ENCODE peak calls at places on chromosomes 5 and 9, in ten cellular contexts. J, M, R, I, P, Q, L, B, S and D are unnamed samples.

GRCh38 chr5:142310803-142311202 is 14.0 kb downstream of the SPRY4 start:
- DNase-seq in B (no peak), P (no peak), L (no peak), M (no peak), I (no peak), Q (no peak), J (no peak), S (no peak), R (no peak), D (no peak)

GRCh38 chr9:9670454-9670853 is 942.3 kb downstream of the PTPRD start:
- DNase-seq in P (no peak), R (no peak), L (no peak), J (no peak), M (no peak), B (no peak), S (no peak), Q (no peak), I (no peak), D (no peak)

GRCh38 chr5:52457808-52458207 is 329.9 kb upstream of the ITGA1 start:
- DNase-seq in R (no peak), J (no peak), I (no peak), S (no peak), P (no peak), Q (no peak), M (no peak), L (no peak), B (no peak), D (no peak)

GRCh38 chr5:127562252-127562651 is 44.8 kb downstream of the PRRC1 start:
- DNase-seq in I (peak), B (no peak), Q (no peak), M (no peak), R (peak), L (no peak), S (peak), J (peak), P (no peak), D (no peak)

GRCh38 chr5:112070022-112070421 is 313.0 kb upstream of the NREP start:
- DNase-seq in J (no peak), P (no peak), Q (no peak), M (no peak), I (no peak), B (no peak), S (no peak), R (no peak), L (no peak), D (no peak)

GRCh38 chr5:179791881-179792611 is 1.7 kb upstream of the LTC4S start:
- DNase-seq in I (no peak), M (no peak), L (no peak), J (no peak), S (no peak), P (no peak), B (no peak), R (no peak), Q (no peak), D (peak)

GRCh38 chr9:116585896-116586295 is 101.2 kb upstream of the TRIM32 start:
- DNase-seq in Q (no peak), S (no peak), R (no peak), B (no peak), M (peak), L (no peak), J (no peak), I (no peak), P (no peak), D (no peak)

GRCh38 chr5:172849636-172850453 is 15.8 kb downstream of the ERGIC1 start:
- DNase-seq in S (peak), Q (no peak), R (no peak), L (no peak), J (no peak), M (no peak), P (no peak), B (no peak), I (no peak), D (no peak)

GRCh38 chr9:5586391-5586802 is 42.5 kb upstream of the RIC1 start:
- DNase-seq in S (peak), R (no peak), J (no peak), M (peak), I (no peak), L (peak), B (no peak), Q (peak), P (peak), D (no peak)

GRCh38 chr9:130858734-130859705 is 24.0 kb downstream of the ABL1 start:
- DNase-seq in L (no peak), M (no peak), J (no peak), I (no peak), Q (no peak), P (no peak), B (no peak), S (peak), R (no peak), D (no peak)

GRCh38 chr5:88819332-88819999 is 63.5 kb downstream of the MEF2C start:
- DNase-seq in L (no peak), B (no peak), Q (no peak), P (no peak), I (no peak), S (no peak), R (no peak), M (no peak), J (no peak), D (no peak)

GRCh38 chr9:133584559-133585476 is 24.4 kb downstream of the FAM163B start:
- DNase-seq in P (no peak), J (no peak), L (no peak), Q (no peak), S (peak), B (no peak), R (no peak), I (no peak), M (no peak), D (peak)

GRCh38 chr9:26637101-26637500 is 255.5 kb downstream of the CAAP1 start:
- DNase-seq in I (no peak), L (no peak), S (no peak), R (no peak), M (no peak), J (peak), B (no peak), Q (no peak), P (no peak), D (no peak)

GRCh38 chr5:139749242-139749641 is 46.4 kb upstream of the PSD2 start:
- DNase-seq in R (peak), B (no peak), Q (no peak), J (no peak), S (peak), P (no peak), I (no peak), M (no peak), L (no peak), D (no peak)

GRCh38 chr5:135481908-135482307 is 29.8 kb upstream of the TIFAB start:
- DNase-seq in M (no peak), B (no peak), R (no peak), J (no peak), I (no peak), S (no peak), Q (no peak), L (no peak), P (no peak), D (no peak)

GRCh38 chr9:83598487-83598886 is 24.5 kb upstream of the IDNK start:
- DNase-seq in R (no peak), L (peak), J (no peak), M (no peak), I (no peak), S (peak), Q (no peak), B (no peak), P (no peak), D (no peak)

GRCh38 chr5:50766042-50766441 is 99.6 kb downstream of the PARP8 start:
- DNase-seq in P (no peak), J (no peak), B (no peak), S (no peak), I (no peak), Q (no peak), L (no peak), R (no peak), M (no peak), D (no peak)

GRCh38 chr9:136896027-136896426 is 9.7 kb downstream of the TRAF2 start:
- DNase-seq in M (no peak), B (no peak), J (no peak), S (no peak), L (no peak), R (no peak), P (no peak), Q (no peak), I (no peak), D (no peak)

GRCh38 chr5:59542841-59543825 is 350.4 kb downstream of the PDE4D start:
- DNase-seq in R (peak), I (peak), J (no peak), S (peak), P (no peak), B (no peak), M (no peak), Q (no peak), L (no peak), D (peak)

GRCh38 chr5:97231025-97231636 is 48.1 kb upstream of the RIOK2 start:
- DNase-seq in P (peak), M (peak), Q (peak), L (peak), S (peak), R (peak), B (no peak), I (peak), J (peak), D (no peak)